ENCODE peak calls at places on chromosomes 3 and 15, in seven cellular contexts. T, H, K, I, V, X and R are unnamed samples.

GRCh38 chr15:71559098-71559497 is 251.3 kb upstream of the NR2E3 start:
- DNase-seq in H (no peak), V (no peak), T (no peak), X (no peak), K (no peak), I (no peak), R (no peak)

GRCh38 chr3:43537206-43537605 is 84.6 kb downstream of the ANO10 start:
- DNase-seq in H (no peak), K (no peak), V (no peak), I (no peak), T (no peak), X (no peak), R (no peak)

GRCh38 chr3:125960066-125960424 is 8.9 kb upstream of the ROPN1B start:
- DNase-seq in T (no peak), K (no peak), H (peak), V (peak), X (no peak), I (no peak), R (no peak)

GRCh38 chr3:38599886-38600285 is 49.6 kb downstream of the SCN5A start:
- DNase-seq in X (no peak), K (no peak), H (no peak), V (no peak), I (no peak), T (no peak), R (no peak)

GRCh38 chr3:59816312-59816711 is 766.5 kb upstream of the CFAP20DC start:
- DNase-seq in H (no peak), V (no peak), T (no peak), X (no peak), K (no peak), I (no peak), R (no peak)

GRCh38 chr3:50585919-50586762 is 16.8 kb downstream of the HEMK1 start:
- DNase-seq in X (no peak), K (no peak), V (no peak), H (no peak), T (no peak), I (no peak), R (no peak)

GRCh38 chr15:40936234-40936708 is 7.1 kb downstream of the DLL4 start:
- DNase-seq in H (no peak), K (no peak), I (no peak), X (no peak), V (no peak), T (no peak), R (no peak)

GRCh38 chr3:190306513-190307163 is 15.6 kb downstream of the CLDN1 start:
- DNase-seq in V (no peak), T (peak), I (no peak), X (no peak), K (no peak), H (no peak), R (no peak)

GRCh38 chr3:119703900-119704531 is 1.2 kb downstream of the CFAP91 start:
- DNase-seq in I (no peak), K (no peak), X (no peak), T (peak), V (no peak), H (no peak), R (no peak)

GRCh38 chr3:113535898-113536297 is 3.5 kb downstream of the SIDT1 start:
- DNase-seq in X (no peak), V (no peak), K (no peak), H (peak), T (no peak), I (no peak), R (no peak)

GRCh38 chr3:112759681-112760080 is 87.0 kb downstream of the CD200R1L start:
- DNase-seq in H (no peak), V (no peak), X (no peak), K (no peak), I (no peak), T (no peak), R (no peak)

GRCh38 chr3:16174976-16175901 is 759 bp downstream of the GALNT15 start:
- DNase-seq in T (no peak), I (no peak), V (no peak), K (no peak), H (no peak), X (no peak), R (no peak)

GRCh38 chr15:43220991-43221403 is at the start of gene EPB42:
- DNase-seq in I (no peak), H (no peak), T (no peak), X (no peak), K (peak), V (no peak), R (no peak)

GRCh38 chr3:150319900-150320299 is 88.2 kb upstream of the TSC22D2 start:
- DNase-seq in V (no peak), X (no peak), T (peak), H (no peak), K (no peak), I (no peak), R (no peak)

GRCh38 chr3:148880681-148881080 is 15.6 kb downstream of the CPA3 start:
- DNase-seq in T (peak), V (no peak), X (no peak), I (no peak), H (peak), K (peak), R (no peak)

GRCh38 chr15:65083262-65083701 is 6.7 kb downstream of the KBTBD13 start:
- DNase-seq in T (no peak), X (no peak), V (no peak), H (no peak), K (no peak), I (no peak), R (no peak)

GRCh38 chr3:124049203-124049748 is 57.4 kb upstream of the ROPN1 start:
- DNase-seq in T (no peak), K (no peak), X (no peak), H (no peak), V (no peak), I (no peak), R (no peak)

GRCh38 chr3:45343947-45344346 is 44.4 kb upstream of the LARS2 start:
- DNase-seq in K (peak), V (no peak), H (no peak), X (no peak), I (no peak), T (peak), R (no peak)

GRCh38 chr3:156582784-156583183 is 27.9 kb upstream of the SSR3 start:
- DNase-seq in T (no peak), H (no peak), X (no peak), K (no peak), V (no peak), I (peak), R (no peak)

GRCh38 chr3:116442331-116443021 is 2.8 kb downstream of the LSAMP start:
- DNase-seq in T (no peak), I (no peak), K (no peak), H (no peak), V (no peak), X (no peak), R (no peak)

GRCh38 chr3:12235691-12236090 is 53.2 kb upstream of the PPARG start:
- DNase-seq in V (no peak), K (no peak), X (no peak), I (no peak), H (no peak), T (no peak), R (no peak)

GRCh38 chr3:156620260-156620659 is 54.1 kb upstream of the TIPARP start:
- DNase-seq in I (no peak), X (no peak), T (peak), H (no peak), K (peak), V (no peak), R (no peak)

GRCh38 chr15:82540984-82541431 is 751 bp upstream of the RPS17 start:
- DNase-seq in K (peak), X (peak), V (peak), H (peak), T (no peak), I (no peak), R (peak)

GRCh38 chr15:25738171-25738792 is 124.8 kb downstream of the ATP10A start:
- DNase-seq in V (no peak), X (no peak), T (no peak), H (no peak), K (no peak), I (no peak), R (no peak)

GRCh38 chr15:89326316-89326715 is 8.3 kb downstream of the POLG start:
- DNase-seq in V (no peak), X (no peak), T (no peak), I (no peak), K (no peak), H (no peak), R (no peak)

GRCh38 chr3:14148041-14148985 is 23.5 kb downstream of the TMEM43 start:
- DNase-seq in T (peak), K (no peak), X (peak), V (no peak), H (peak), I (no peak), R (no peak)

GRCh38 chr3:43542328-43543043 is 79.3 kb downstream of the ANO10 start:
- DNase-seq in T (no peak), H (no peak), V (no peak), X (no peak), I (no peak), K (no peak), R (no peak)

GRCh38 chr15:98647026-98647773 is 1.1 kb upstream of the IGF1R start:
- DNase-seq in K (peak), X (peak), T (peak), H (peak), I (no peak), V (peak), R (peak)

GRCh38 chr3:170240671-170241070 is 18.4 kb downstream of the PRKCI start:
- DNase-seq in X (no peak), K (no peak), T (no peak), H (no peak), V (no peak), I (no peak), R (no peak)

GRCh38 chr3:84959470-84960380 is 936 bp downstream of the CADM2 start:
- DNase-seq in K (no peak), X (peak), T (no peak), V (no peak), H (peak), I (no peak), R (no peak)

GRCh38 chr3:179716811-179717210 is 64.0 kb downstream of the USP13 start:
- DNase-seq in X (no peak), I (no peak), V (no peak), T (no peak), H (no peak), K (no peak), R (no peak)

GRCh38 chr15:30954674-30955073 is 36.8 kb downstream of the MTMR10 start:
- DNase-seq in H (no peak), K (no peak), I (no peak), X (no peak), V (no peak), T (no peak), R (no peak)
- TF ChIP-seq TAF1 in H (no peak), K (no peak), I (no peak), X (no peak), V (no peak), T (no peak), R (no peak)

DNA sequence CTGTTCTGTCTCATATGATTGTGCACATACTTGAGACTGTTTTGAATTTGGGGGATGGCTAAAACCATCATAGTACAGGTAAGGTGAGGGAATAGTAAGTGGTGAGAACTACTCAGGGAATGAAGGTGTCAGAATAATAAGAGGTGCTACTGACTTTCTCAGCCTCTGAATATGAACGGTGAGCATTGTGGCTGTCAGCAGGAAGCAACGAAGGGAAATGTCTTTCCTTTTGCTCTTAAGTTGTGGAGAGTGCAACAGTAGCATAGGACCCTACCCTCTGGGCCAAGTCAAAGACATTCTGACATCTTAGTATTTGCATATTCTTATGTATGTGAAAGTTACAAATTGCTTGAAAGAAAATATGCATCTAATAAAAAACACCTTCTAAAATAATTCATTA is 5.1 kb downstream of the CCR5 start:
- DNase-seq in K (no peak), V (no peak), X (no peak), H (no peak), I (no peak), T (no peak), R (no peak)
- TF ChIP-seq TAF1 in K (no peak), V (no peak), X (no peak), H (no peak), I (no peak), T (no peak), R (no peak)

GRCh38 chr3:108271626-108272025 is 24.7 kb upstream of the HHLA2 start:
- DNase-seq in K (no peak), T (no peak), H (no peak), I (no peak), X (no peak), V (no peak), R (no peak)
- TF ChIP-seq TAF1 in K (no peak), T (no peak), H (no peak), I (no peak), X (no peak), V (no peak), R (no peak)

DNA sequence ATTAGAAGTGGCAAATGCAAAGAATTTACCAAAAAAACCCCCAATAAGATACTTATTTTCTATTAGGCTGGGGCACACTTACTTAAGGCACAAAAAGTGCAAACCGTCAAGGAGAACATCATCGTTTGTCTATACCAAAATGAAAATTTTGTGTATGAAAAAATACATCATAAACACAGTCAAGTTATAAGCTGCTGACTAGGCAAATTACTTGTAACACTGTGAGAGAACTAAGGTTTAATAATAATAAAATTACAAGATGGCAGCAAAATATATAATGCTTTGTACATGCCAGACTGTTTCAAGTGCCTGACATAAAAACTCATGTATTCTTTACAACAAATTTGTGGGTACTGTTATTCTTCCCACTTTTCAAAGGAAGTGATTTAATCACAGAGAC is 297.2 kb upstream of the CRBN start:
- DNase-seq in H (no peak), K (no peak), X (no peak), V (no peak), T (no peak), I (no peak), R (no peak)
- TF ChIP-seq TAF1 in H (no peak), K (no peak), X (no peak), V (no peak), T (no peak), I (no peak), R (no peak)

DNA sequence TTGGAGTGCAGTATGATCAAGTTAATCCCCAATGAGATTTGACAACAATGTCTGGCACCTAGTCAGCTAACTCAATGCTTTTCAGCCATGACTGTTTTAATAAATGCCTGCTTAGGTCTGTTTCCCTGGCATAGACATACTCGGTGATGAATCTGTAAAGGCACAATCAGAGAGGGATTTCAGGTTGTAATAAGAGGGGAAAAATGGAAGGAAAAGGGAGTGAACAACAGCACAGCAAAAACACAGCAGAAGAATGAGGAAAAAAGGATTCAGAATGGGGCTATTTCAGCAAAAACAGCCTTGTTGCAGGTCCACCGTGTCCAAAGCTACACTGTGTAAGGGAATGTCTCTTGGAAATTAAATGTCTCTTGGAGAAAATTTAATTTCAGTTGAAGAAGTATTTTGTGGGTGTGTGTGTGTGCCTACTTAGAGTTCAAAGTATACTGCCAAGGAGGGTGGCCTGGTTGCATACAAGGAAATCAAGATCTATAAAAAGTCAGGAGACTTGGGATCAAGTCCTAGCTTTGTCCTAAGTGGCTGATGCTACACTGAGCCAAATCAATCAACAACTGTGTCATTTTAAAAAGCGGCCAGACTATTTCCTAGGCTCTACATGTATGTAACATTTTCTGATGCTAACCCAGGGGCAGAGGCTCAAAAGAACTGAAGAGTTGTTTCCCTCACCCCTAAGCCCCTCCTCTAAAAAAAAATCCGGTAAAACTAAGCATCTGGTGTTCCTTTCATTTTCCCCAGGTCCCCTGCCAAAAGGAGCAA is 19.1 kb upstream of the CHD2 start:
- DNase-seq in I (no peak), X (no peak), V (no peak), H (no peak), K (no peak), T (no peak), R (no peak)
- TF ChIP-seq TAF1 in I (no peak), X (no peak), V (no peak), H (no peak), K (no peak), T (no peak), R (no peak)

DNA sequence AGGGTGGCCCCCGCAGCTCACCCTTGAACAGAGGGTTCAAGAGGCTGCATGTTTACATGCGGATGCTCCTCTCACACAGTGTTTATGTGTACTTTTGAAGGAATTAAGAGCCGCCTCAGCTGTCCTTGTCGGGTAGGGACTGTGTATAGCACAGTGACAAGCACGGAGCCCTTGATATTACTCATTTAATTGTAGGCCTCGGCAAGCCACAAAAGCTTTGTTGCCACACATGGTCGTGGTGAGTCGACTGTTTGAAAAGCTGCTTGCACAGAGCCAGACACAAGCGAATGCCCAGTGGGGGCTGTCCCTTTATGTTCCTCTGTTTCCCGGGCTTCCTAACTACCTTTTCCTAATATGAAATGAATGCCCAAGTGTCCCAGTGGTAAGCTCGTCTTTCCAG is 4.5 kb downstream of the ESYT3 start:
- DNase-seq in T (no peak), V (no peak), I (no peak), H (no peak), K (no peak), X (no peak), R (no peak)
- TF ChIP-seq TAF1 in T (no peak), V (no peak), I (no peak), H (no peak), K (no peak), X (no peak), R (no peak)

GRCh38 chr3:81742581-81742980 is 18.9 kb downstream of the GBE1 start:
- DNase-seq in V (no peak), X (no peak), H (no peak), K (no peak), I (no peak), T (no peak), R (no peak)
- TF ChIP-seq TAF1 in V (no peak), X (no peak), H (no peak), K (no peak), I (no peak), T (no peak), R (no peak)